ENCODE peak calls at places on chromosome 10, in five cellular contexts. I is GM12865, A is HL-60, M is Peyer's patch, J is type B pancreatic cell. R is an unnamed sample.

GRCh38 chr10:119654540-119654939 is 3.4 kb downstream of the BAG3 start:
- DNase-seq in I (no peak), A (no peak), M (no peak), J (no peak), R (no peak)

GRCh38 chr10:970311-971149 is 17.7 kb upstream of the GTPBP4 start:
- DNase-seq in I (no peak), A (no peak), M (no peak), J (no peak), R (no peak)

GRCh38 chr10:114340816-114341215 is 63.5 kb downstream of the AFAP1L2 start:
- DNase-seq in I (no peak), A (no peak), M (no peak), J (no peak), R (no peak)

GRCh38 chr10:11373626-11374310 is 237.7 kb downstream of the USP6NL start:
- DNase-seq in I (no peak), A (no peak), M (no peak), J (no peak), R (no peak)

GRCh38 chr10:91642831-91643692 is 10.2 kb upstream of the PPP1R3C start:
- DNase-seq in I (no peak), A (no peak), M (no peak), J (no peak), R (no peak)

GRCh38 chr10:66837990-66838389 is 87.8 kb upstream of the LRRTM3 start:
- DNase-seq in I (no peak), A (no peak), M (no peak), J (no peak), R (no peak)

GRCh38 chr10:36066850-36067249 is 424.8 kb upstream of the FZD8 start:
- DNase-seq in I (no peak), A (no peak), M (no peak), J (no peak), R (no peak)

GRCh38 chr10:101559596-101560292 is 28.3 kb downstream of the POLL start:
- DNase-seq in I (no peak), A (no peak), M (no peak), J (peak), R (no peak)

GRCh38 chr10:124285587-124286527 is 132.9 kb downstream of the OAT start:
- DNase-seq in I (peak), A (no peak), M (no peak), J (no peak), R (peak)

GRCh38 chr10:45181483-45181882 is 133.9 kb downstream of the OR13A1 start:
- DNase-seq in I (no peak), A (no peak), M (no peak), J (no peak), R (no peak)

GRCh38 chr10:66996996-66997395 is 71.2 kb downstream of the LRRTM3 start:
- DNase-seq in I (no peak), A (no peak), M (no peak), J (no peak), R (no peak)

GRCh38 chr10:113151178-113151577 is 201.1 kb downstream of the TCF7L2 start:
- DNase-seq in I (no peak), A (peak), M (no peak), J (no peak), R (no peak)

GRCh38 chr10:66678521-66678920 is 247.3 kb upstream of the LRRTM3 start:
- DNase-seq in I (no peak), A (no peak), M (no peak), J (no peak), R (no peak)

GRCh38 chr10:123573236-123574147 is 92.7 kb upstream of the GPR26 start:
- DNase-seq in I (peak), A (peak), M (peak), J (no peak), R (no peak)

GRCh38 chr10:73819513-73820093 is 8.2 kb upstream of the NDST2 start:
- DNase-seq in I (no peak), A (no peak), M (no peak), J (no peak), R (no peak)
- TF ChIP-seq CTCF in I (no peak), A (no peak), M (no peak), J (no peak), R (no peak)

GRCh38 chr10:71308985-71309384 is 10.1 kb upstream of the SLC29A3 start:
- DNase-seq in I (no peak), A (no peak), M (no peak), J (no peak), R (no peak)
- TF ChIP-seq CTCF in I (no peak), A (no peak), M (no peak), J (no peak), R (no peak)

DNA sequence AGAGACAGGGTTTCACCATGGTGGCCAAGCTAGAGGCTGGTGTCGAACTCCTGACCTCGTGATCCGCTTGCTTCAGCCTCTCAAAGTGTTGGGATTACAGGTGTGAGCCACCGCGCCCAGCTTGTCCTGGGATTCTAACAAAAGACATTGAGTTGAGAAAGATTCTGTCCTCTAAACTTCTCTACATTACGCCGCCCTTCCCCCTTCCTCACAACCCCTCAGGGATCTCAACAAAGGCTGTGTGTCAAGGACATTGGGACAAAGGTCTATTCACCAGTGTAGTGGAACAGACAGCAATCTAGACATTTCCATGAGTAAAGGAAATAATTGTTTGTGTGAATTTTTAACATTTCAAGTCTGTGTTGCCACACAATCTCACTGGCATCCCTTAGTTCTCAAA is 68.8 kb upstream of the KIF5B start:
- DNase-seq in I (no peak), A (no peak), M (no peak), J (no peak), R (no peak)
- TF ChIP-seq CTCF in I (no peak), A (no peak), M (no peak), J (no peak), R (no peak)

GRCh38 chr10:97292862-97293198 is 393 bp upstream of the ARHGAP19 start:
- DNase-seq in I (no peak), A (no peak), M (no peak), J (no peak), R (no peak)

GRCh38 chr10:97298223-97298571 is 5.8 kb upstream of the ARHGAP19 start:
- DNase-seq in I (no peak), A (no peak), M (no peak), J (no peak), R (no peak)

GRCh38 chr10:97297556-97298222 is 5.3 kb upstream of the ARHGAP19 start:
- DNase-seq in I (no peak), A (no peak), M (no peak), J (no peak), R (no peak)

GRCh38 chr10:97291357-97292096 is 910 bp downstream of the ARHGAP19 start:
- DNase-seq in I (no peak), A (no peak), M (no peak), J (no peak), R (no peak)

GRCh38 chr10:97292097-97292861 is at the start of gene ARHGAP19:
- DNase-seq in I (peak), A (peak), M (peak), J (peak), R (peak)
- TF ChIP-seq CTCF in I (no peak), A (no peak), M (peak), J (peak), R (no peak)

DNA sequence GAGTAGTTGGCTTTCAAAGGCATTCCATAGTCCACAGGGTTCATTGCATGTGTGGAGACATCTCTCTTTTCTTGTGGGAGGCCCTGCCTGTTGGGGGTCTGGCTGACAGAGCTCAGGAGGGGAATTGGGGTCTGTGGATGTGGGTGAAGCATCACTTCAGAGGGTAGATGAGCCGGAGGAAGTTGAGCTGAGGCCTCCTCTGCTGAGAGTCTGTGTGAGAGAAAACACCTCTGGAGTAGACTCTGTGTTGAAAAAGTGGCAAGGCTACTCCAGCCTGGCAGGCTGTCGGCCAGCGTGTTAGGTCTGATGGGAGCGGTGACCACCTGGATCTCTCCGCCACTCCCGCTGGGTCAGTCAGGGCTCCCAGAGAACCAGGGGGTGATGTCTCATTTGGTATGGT is 358.0 kb upstream of the MGMT start:
- DNase-seq in I (no peak), A (no peak), M (no peak), J (peak), R (no peak)
- TF ChIP-seq CTCF in I (no peak), A (no peak), M (no peak), J (no peak), R (no peak)

GRCh38 chr10:62413652-62414051 is 39.5 kb downstream of the ZNF365 start:
- DNase-seq in I (no peak), A (no peak), M (no peak), J (no peak), R (no peak)

GRCh38 chr10:62413048-62413447 is 38.9 kb downstream of the ZNF365 start:
- DNase-seq in I (no peak), A (no peak), M (no peak), J (no peak), R (no peak)

GRCh38 chr10:62414359-62414758 is 40.2 kb downstream of the ZNF365 start:
- DNase-seq in I (no peak), A (no peak), M (no peak), J (no peak), R (no peak)
- TF ChIP-seq CTCF in I (no peak), A (no peak), M (no peak), J (peak), R (peak)

R was measured in CD14-positive monocyte.